ENCODE peak calls at places on chromosomes 2 and 18, in ten cellular contexts. C is MCF 10A, F is dorsolateral prefrontal cortex, H is endothelial cell, Z is lower lobe of right lung, S is thyroid gland, L is B cell, T is neural crest cell, N is A549, Q is fibroblast of mammary gland. V is an unnamed sample.

GRCh38 chr18:77134611-77135010 is 2.0 kb upstream of the MBP start:
- DNase-seq in L (no peak), C (no peak), S (no peak), Z (no peak), Q (no peak), N (no peak), H (no peak), F (no peak), T (no peak), V (no peak)

GRCh38 chr2:145158051-145158586 is 638.2 kb upstream of the ZEB2 start:
- DNase-seq in C (peak; percentile 89), Q (peak; percentile 95), F (no peak), N (peak; percentile 1), S (no peak), Z (peak; percentile 59), H (no peak), L (no peak), T (no peak), V (no peak)

GRCh38 chr2:47031909-47032668 is 116.5 kb upstream of the MCFD2 start:
- DNase-seq in F (no peak), C (peak; percentile 68), S (peak; percentile 38), Q (no peak), L (no peak), N (no peak), H (no peak), T (no peak), Z (no peak), V (no peak)

GRCh38 chr18:8705280-8705940 is at the start of gene MTCL1:
- DNase-seq in H (peak; percentile 39), F (peak; percentile 72), S (peak; percentile 36), Z (peak; percentile 53), Q (peak; percentile 29), L (peak; percentile 76), T (peak; percentile 30), N (peak; percentile 73), C (peak; percentile 50), V (peak; percentile 86)

GRCh38 chr2:184444217-184444616 is 154.1 kb upstream of the ZNF804A start:
- DNase-seq in F (no peak), C (no peak), H (no peak), Q (no peak), T (no peak), Z (no peak), S (no peak), L (no peak), N (no peak), V (peak; percentile 14)

GRCh38 chr2:156892449-156893335 is 364.8 kb upstream of the GALNT5 start:
- DNase-seq in T (peak; percentile 9), H (no peak), N (peak; percentile 4), S (peak; percentile 17), Q (peak; percentile 68), C (peak; percentile 80), Z (no peak), F (no peak), L (peak; percentile 10), V (peak; percentile 8)

GRCh38 chr2:23385748-23386421 is 906 bp downstream of the KLHL29 start:
- DNase-seq in H (peak; percentile 37), F (peak; percentile 46), L (no peak), C (no peak), Z (no peak), S (no peak), Q (no peak), N (peak; percentile 65), T (no peak), V (peak; percentile 73)

GRCh38 chr2:186459009-186459408 is 27.1 kb upstream of the ZC3H15 start:
- DNase-seq in F (no peak), L (no peak), S (no peak), H (no peak), N (no peak), T (no peak), Q (peak; percentile 49), Z (no peak), C (peak; percentile 42), V (no peak)

GRCh38 chr2:128487650-128488387 is 169.2 kb upstream of the HS6ST1 start:
- DNase-seq in T (no peak), L (no peak), Z (no peak), F (no peak), S (no peak), C (no peak), Q (no peak), N (no peak), H (no peak), V (no peak)

GRCh38 chr2:67626656-67627055 is 229.5 kb downstream of the ETAA1 start:
- DNase-seq in S (no peak), Q (peak; percentile 76), N (no peak), L (no peak), C (no peak), H (no peak), F (no peak), Z (no peak), T (no peak), V (no peak)

GRCh38 chr2:199830531-199830930 is 20.5 kb downstream of the FTCDNL1 start:
- DNase-seq in L (no peak), Z (no peak), S (no peak), Q (peak; percentile 13), C (no peak), F (no peak), H (no peak), N (no peak), T (no peak), V (no peak)

GRCh38 chr2:205657579-205657978 is 24.7 kb upstream of the NRP2 start:
- DNase-seq in C (no peak), H (no peak), N (no peak), Q (peak; percentile 92), T (no peak), S (no peak), L (no peak), Z (no peak), F (no peak), V (no peak)

GRCh38 chr2:205197468-205198129 is 484.7 kb upstream of the NRP2 start:
- DNase-seq in H (no peak), L (no peak), F (no peak), T (no peak), C (peak; percentile 47), Z (no peak), N (no peak), S (no peak), Q (peak; percentile 34), V (no peak)

GRCh38 chr2:241941691-241942301 is 72.3 kb downstream of the RTP5 start:
- DNase-seq in T (no peak), S (no peak), C (no peak), Z (no peak), L (no peak), N (no peak), H (no peak), F (no peak), Q (no peak), V (no peak)

GRCh38 chr2:241820625-241821384 is 11.8 kb downstream of the NEU4 start:
- DNase-seq in T (no peak), Q (no peak), C (no peak), N (no peak), Z (peak; percentile 30), F (peak; percentile 36), H (peak; percentile 7), L (no peak), S (no peak), V (no peak)

GRCh38 chr2:240857039-240858008 is 11.3 kb upstream of the AGXT start:
- DNase-seq in S (no peak), H (no peak), C (no peak), N (no peak), Z (no peak), Q (no peak), L (no peak), F (no peak), T (no peak), V (no peak)

GRCh38 chr2:199484927-199485326 is 27.2 kb upstream of the SATB2 start:
- DNase-seq in Z (no peak), L (no peak), T (no peak), S (no peak), N (no peak), F (no peak), H (no peak), Q (no peak), C (peak; percentile 29), V (no peak)

GRCh38 chr18:6682437-6683111 is 46.9 kb upstream of the ARHGAP28 start:
- DNase-seq in T (no peak), S (no peak), N (no peak), F (no peak), C (no peak), Z (no peak), Q (no peak), L (no peak), H (no peak), V (no peak)

GRCh38 chr2:58762176-58762781 is 521.2 kb upstream of the FANCL start:
- DNase-seq in Q (peak; percentile 39), L (peak; percentile 67), Z (peak; percentile 49), N (peak; percentile 21), S (peak; percentile 62), H (peak; percentile 74), C (peak; percentile 81), T (peak; percentile 60), F (peak; percentile 67), V (peak; percentile 8)

GRCh38 chr2:209536363-209536762 is 112.5 kb downstream of the MAP2 start:
- DNase-seq in T (no peak), Q (no peak), L (no peak), F (no peak), Z (no peak), C (no peak), S (no peak), H (no peak), N (no peak), V (no peak)
- TF ChIP-seq CTCF in T (no peak), Q (no peak), L (no peak), F (no peak), Z (no peak), C (no peak), S (no peak), H (no peak), N (no peak), V (no peak)

GRCh38 chr2:29056452-29056851 is 17.9 kb downstream of the PCARE start:
- DNase-seq in H (no peak), L (no peak), F (peak; percentile 8), Z (no peak), Q (no peak), N (no peak), C (no peak), T (no peak), S (no peak), V (no peak)
- TF ChIP-seq CTCF in H (no peak), L (no peak), F (no peak), Z (no peak), Q (no peak), N (no peak), C (no peak), T (no peak), S (no peak), V (no peak)

DNA sequence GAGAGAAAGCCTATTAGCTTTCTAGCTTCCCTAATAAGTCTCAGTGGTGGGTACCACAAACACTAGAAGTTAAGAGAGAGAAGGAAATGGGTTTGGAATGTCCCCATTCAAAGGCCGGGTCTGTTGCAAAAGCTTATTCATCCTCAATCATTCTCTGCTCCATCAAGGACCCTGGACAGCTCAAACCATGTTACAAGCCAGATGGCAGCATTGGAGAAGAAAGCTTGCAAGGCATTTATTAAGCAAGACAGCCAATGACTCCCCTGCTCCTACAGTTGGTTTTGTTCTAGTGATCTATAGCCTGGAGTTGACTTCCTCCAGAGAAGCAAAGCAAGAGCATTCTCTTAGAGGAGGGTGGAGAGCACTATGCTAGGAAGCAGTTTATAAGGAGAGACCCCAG is 86.9 kb upstream of the LMAN1 start:
- DNase-seq in T (no peak), C (peak; percentile 39), Q (peak; percentile 54), S (no peak), Z (no peak), N (no peak), L (no peak), H (peak; percentile 38), F (no peak), V (no peak)
- TF ChIP-seq CTCF in T (no peak), C (no peak), Q (no peak), S (no peak), Z (no peak), N (no peak), L (no peak), H (no peak), F (no peak), V (no peak)

GRCh38 chr2:175707322-175707721 is 294.7 kb downstream of the LNPK start:
- DNase-seq in C (no peak), N (no peak), F (no peak), H (no peak), L (no peak), Z (no peak), T (no peak), Q (no peak), S (no peak), V (no peak)
- TF ChIP-seq CTCF in C (no peak), N (no peak), F (no peak), H (no peak), L (no peak), Z (no peak), T (no peak), Q (no peak), S (no peak), V (no peak)

V was measured in GM20000.